ENCODE peak calls at places on chromosomes 1 and 21, in eight cellular contexts. L, H, A, D, X, O, Q and C are unnamed samples.

GRCh38 chr1:4932666-4933065 is 278.3 kb downstream of the AJAP1 start:
- DNase-seq in D (no peak), X (no peak), Q (no peak), H (no peak), A (no peak), L (no peak), O (no peak), C (no peak)

GRCh38 chr21:18155508-18156193 is 89.0 kb upstream of the CHODL start:
- DNase-seq in H (no peak), Q (no peak), D (peak; percentile 32), O (no peak), L (no peak), X (no peak), A (no peak), C (no peak)

GRCh38 chr1:204149635-204150565 is 1.9 kb downstream of the ETNK2 start:
- DNase-seq in L (no peak), Q (no peak), X (no peak), D (no peak), H (peak; percentile 77), A (no peak), O (no peak), C (peak; percentile 52)

GRCh38 chr1:76164165-76164564 is 89.6 kb downstream of the ST6GALNAC3 start:
- DNase-seq in D (no peak), O (no peak), X (no peak), Q (no peak), H (no peak), A (no peak), L (no peak), C (no peak)

GRCh38 chr21:42857216-42857615 is 22.1 kb downstream of the WDR4 start:
- DNase-seq in Q (no peak), A (no peak), O (no peak), H (no peak), D (no peak), X (no peak), L (no peak), C (no peak)

GRCh38 chr1:31663622-31664452 is 19.2 kb upstream of the PEF1 start:
- DNase-seq in Q (peak; percentile 58), H (no peak), D (peak; percentile 59), X (peak; percentile 80), O (no peak), L (peak; percentile 57), A (no peak), C (no peak)

GRCh38 chr1:196180847-196181593 is 427.2 kb downstream of the KCNT2 start:
- DNase-seq in X (no peak), Q (no peak), L (no peak), D (peak; percentile 97), A (no peak), H (no peak), O (no peak), C (no peak)

GRCh38 chr1:89832481-89833127 is 11.8 kb downstream of the LRRC8D start:
- DNase-seq in L (no peak), X (no peak), D (no peak), A (no peak), Q (no peak), O (no peak), H (no peak), C (no peak)

GRCh38 chr1:224450956-224451350 is 16.4 kb upstream of the WDR26 start:
- DNase-seq in O (no peak), A (no peak), D (no peak), X (no peak), Q (no peak), L (no peak), H (no peak), C (no peak)

GRCh38 chr1:61338899-61339298 is 256.5 kb downstream of the NFIA start:
- DNase-seq in H (no peak), Q (no peak), X (no peak), D (no peak), L (no peak), A (no peak), O (no peak), C (no peak)

GRCh38 chr1:235105051-235106043 is 23.3 kb downstream of the TOMM20 start:
- DNase-seq in D (peak; percentile 51), O (no peak), L (no peak), A (no peak), H (no peak), Q (no peak), X (no peak), C (no peak)

GRCh38 chr1:54671985-54672608 is 30.5 kb downstream of the MROH7 start:
- DNase-seq in D (peak; percentile 64), Q (no peak), X (peak; percentile 79), O (peak; percentile 32), L (no peak), H (no peak), A (no peak), C (no peak)

GRCh38 chr1:38213720-38214367 is 167.3 kb upstream of the POU3F1 start:
- DNase-seq in H (no peak), X (no peak), Q (no peak), D (no peak), O (no peak), A (no peak), L (no peak), C (no peak)

GRCh38 chr1:50084389-50084788 is 24.3 kb upstream of the ELAVL4 start:
- DNase-seq in O (no peak), H (no peak), X (no peak), L (no peak), Q (no peak), A (no peak), D (no peak), C (no peak)

DNA sequence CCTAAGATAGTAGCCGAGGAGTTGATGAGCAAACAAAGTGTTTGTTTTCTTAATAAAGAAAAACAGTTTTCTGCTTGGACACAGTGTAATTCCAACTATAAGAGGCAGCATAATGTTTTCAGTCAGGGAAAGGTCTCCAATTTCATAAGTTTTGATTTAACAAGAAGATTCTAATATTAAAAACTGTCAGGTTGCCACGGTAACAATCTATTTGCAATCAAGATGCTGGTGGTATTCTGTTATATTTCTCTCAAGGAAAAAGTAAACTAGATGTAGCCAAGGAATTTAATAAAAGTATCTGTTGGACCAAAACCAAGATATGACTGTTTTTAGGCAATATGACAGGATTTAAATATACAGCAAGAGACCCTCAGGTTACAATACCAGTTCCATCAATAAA is 211.7 kb downstream of the SMYD3 start:
- DNase-seq in A (no peak), D (no peak), Q (no peak), X (no peak), L (no peak), O (no peak), H (no peak), C (no peak)
- TF ChIP-seq CTCF in A (no peak), D (no peak), Q (no peak), X (no peak), L (no peak), O (no peak), H (no peak), C (no peak)

GRCh38 chr1:27564710-27565649 is 39.0 kb downstream of the AHDC1 start:
- DNase-seq in H (no peak), X (no peak), Q (peak; percentile 70), A (no peak), D (no peak), O (peak; percentile 25), L (peak; percentile 47), C (no peak)
- H3K4me1 ChIP-seq in H (no peaks in the 10 kb centered on the region), X (peaks cover 18% of the 10 kb centered on the region), Q (peaks cover 100% of the 10 kb centered on the region), A (peaks cover 89% of the 10 kb centered on the region), D (peaks cover 90% of the 10 kb centered on the region), O (peaks cover 60% of the 10 kb centered on the region), L (peaks cover 92% of the 10 kb centered on the region), C (peaks cover 58% of the 10 kb centered on the region)

GRCh38 chr1:7172804-7173203 is 387.6 kb downstream of the CAMTA1 start:
- DNase-seq in Q (peak; percentile 54), X (no peak), O (no peak), H (no peak), L (no peak), D (no peak), A (no peak), C (no peak)

GRCh38 chr1:7175507-7175906 is 390.3 kb downstream of the CAMTA1 start:
- DNase-seq in O (no peak), A (no peak), X (no peak), L (no peak), H (no peak), D (no peak), Q (no peak), C (no peak)

GRCh38 chr1:7174561-7174960 is 389.3 kb downstream of the CAMTA1 start:
- DNase-seq in O (no peak), D (no peak), Q (no peak), L (no peak), H (no peak), A (no peak), X (no peak), C (no peak)

GRCh38 chr1:7177021-7177420 is 391.8 kb downstream of the CAMTA1 start:
- DNase-seq in Q (no peak), X (no peak), O (no peak), L (no peak), A (no peak), H (no peak), D (no peak), C (no peak)

DNA sequence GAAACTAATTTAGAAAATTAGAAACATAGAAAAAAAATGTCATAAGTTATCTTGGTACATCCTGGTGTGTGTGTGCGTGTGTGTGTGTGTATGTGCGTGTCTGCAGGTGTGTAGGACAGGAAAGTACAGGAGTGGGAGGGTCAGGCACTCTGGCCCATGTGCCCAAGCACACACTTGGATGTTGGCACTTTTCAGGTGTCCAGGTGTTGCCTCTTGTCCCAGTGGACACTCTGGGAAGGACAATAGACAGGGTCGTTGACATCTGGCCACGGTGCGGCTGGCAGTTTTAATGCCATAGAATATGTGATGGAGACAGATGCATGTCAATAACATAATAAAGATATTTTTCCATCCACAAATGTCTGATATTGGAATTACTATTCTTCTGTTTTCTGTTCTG is 389.7 kb downstream of the CAMTA1 start:
- DNase-seq in X (no peak), H (no peak), A (no peak), D (no peak), O (no peak), L (no peak), Q (no peak), C (no peak)
- TF ChIP-seq CTCF in X (no peak), H (no peak), A (no peak), D (no peak), O (no peak), L (no peak), Q (no peak), C (no peak)

DNA sequence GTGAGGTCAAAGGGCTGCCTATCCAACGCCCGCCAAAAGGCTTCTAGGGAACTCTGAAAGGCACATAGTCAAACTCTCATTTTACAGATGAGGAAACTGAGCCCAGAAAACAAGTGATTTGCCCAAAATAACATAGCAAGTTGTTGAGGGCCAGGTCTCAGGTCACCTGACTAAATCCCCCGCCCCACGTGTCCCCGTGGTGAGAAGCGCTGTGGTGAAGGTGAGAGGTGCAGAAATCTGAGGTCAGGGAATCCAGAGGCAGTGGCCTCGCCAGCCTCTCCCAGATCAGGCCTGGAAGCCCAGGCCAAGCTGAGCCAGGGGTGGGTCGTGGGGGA is 5.1 kb downstream of the HDGF start:
- DNase-seq in A (no peak), D (no peak), O (no peak), H (no peak), Q (no peak), L (no peak), X (no peak), C (no peak)
- H3K4me1 ChIP-seq in A (peaks cover 42% of the 10 kb centered on the region), D (peaks cover 34% of the 10 kb centered on the region), O (peaks cover 32% of the 10 kb centered on the region), H (no peaks in the 10 kb centered on the region), Q (peaks cover 80% of the 10 kb centered on the region), L (peaks cover 40% of the 10 kb centered on the region), X (peaks cover 26% of the 10 kb centered on the region), C (peaks cover 43% of the 10 kb centered on the region)

DNA sequence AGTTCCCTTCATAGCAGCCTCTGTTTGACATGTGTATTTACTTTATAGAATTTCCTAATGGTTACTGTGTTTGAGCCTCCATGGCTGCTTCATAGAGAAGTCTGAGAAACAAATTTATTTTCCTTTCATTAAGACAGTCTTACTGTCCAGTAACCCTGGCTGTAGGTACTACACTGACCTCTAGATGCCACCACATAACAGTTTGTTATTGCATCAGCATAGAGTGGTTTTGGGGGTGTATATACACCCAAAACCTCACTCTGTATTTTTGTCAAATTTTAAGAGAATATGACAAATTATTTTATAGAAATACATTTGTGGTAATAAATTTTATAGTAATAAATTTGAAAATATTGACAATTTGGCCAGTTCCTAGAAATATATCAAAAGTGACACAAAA is 57.3 kb downstream of the OBSCN start:
- DNase-seq in Q (no peak), O (no peak), A (no peak), D (peak; percentile 48), L (no peak), X (no peak), H (no peak), C (no peak)
- TF ChIP-seq CTCF in Q (peak; percentile 18), O (no peak), A (no peak), D (peak; percentile 44), L (peak; percentile 11), X (peak; percentile 31), H (no peak), C (no peak)